ENCODE peak calls at places on chromosomes 16 and 17, in eight cellular contexts. Y, W, H, D, X, E, S and K are unnamed samples.

GRCh38 chr16:4411684-4412083 is 4.7 kb downstream of the CORO7 start:
- DNase-seq in H (peak), D (no peak), W (no peak), Y (no peak), X (no peak), S (no peak), E (no peak), K (no peak)

GRCh38 chr17:18191071-18191667 is 7.5 kb downstream of the ALKBH5 start:
- DNase-seq in H (no peak), D (no peak), W (no peak), X (no peak), E (peak), S (peak), Y (no peak), K (no peak)

GRCh38 chr16:9008335-9009260 is 44.9 kb upstream of the USP7 start:
- DNase-seq in X (peak), E (peak), H (peak), Y (peak), W (peak), D (peak), S (peak), K (peak)

GRCh38 chr16:48244080-48244862 is at the start of gene LONP2:
- DNase-seq in S (peak), D (peak), W (peak), Y (peak), E (peak), H (peak), X (peak), K (peak)

GRCh38 chr16:22789281-22789945 is 24.5 kb upstream of the HS3ST2 start:
- DNase-seq in S (peak), E (no peak), W (no peak), Y (peak), X (no peak), H (no peak), D (no peak), K (no peak)

GRCh38 chr17:52159810-52160578 is 1.5 kb upstream of the CA10 start:
- DNase-seq in E (no peak), H (no peak), S (no peak), W (no peak), D (no peak), X (no peak), Y (no peak), K (no peak)

GRCh38 chr16:75333770-75334169 is 82.3 kb upstream of the BCAR1 start:
- DNase-seq in E (no peak), D (no peak), H (no peak), W (no peak), X (no peak), Y (no peak), S (no peak), K (no peak)

GRCh38 chr16:4207683-4208528 is 34.0 kb downstream of the SRL start:
- DNase-seq in E (no peak), W (no peak), X (no peak), D (no peak), H (no peak), Y (no peak), S (no peak), K (no peak)

GRCh38 chr16:6926341-6926740 is 406.3 kb upstream of the RBFOX1 start:
- DNase-seq in E (no peak), H (no peak), S (no peak), D (no peak), W (no peak), Y (no peak), X (no peak), K (no peak)

GRCh38 chr17:66549731-66550207 is 247.4 kb downstream of the PRKCA start:
- DNase-seq in H (no peak), S (peak), E (peak), Y (peak), D (no peak), W (no peak), X (no peak), K (no peak)

GRCh38 chr17:67606896-67607604 is 110.7 kb upstream of the NOL11 start:
- DNase-seq in S (no peak), H (peak), D (no peak), Y (no peak), X (no peak), W (no peak), E (peak), K (no peak)

GRCh38 chr17:67110619-67111018 is 66.3 kb downstream of the CACNG1 start:
- DNase-seq in W (no peak), D (no peak), Y (no peak), S (no peak), E (no peak), H (no peak), X (no peak), K (no peak)

GRCh38 chr16:1075546-1075945 is 3.0 kb downstream of the SSTR5 start:
- DNase-seq in S (no peak), W (no peak), X (no peak), Y (no peak), D (no peak), E (no peak), H (no peak), K (no peak)

GRCh38 chr17:79802736-79803420 is 6.0 kb upstream of the CBX8 start:
- DNase-seq in E (no peak), D (no peak), S (peak), W (no peak), X (no peak), Y (peak), H (no peak), K (no peak)

GRCh38 chr17:44159519-44160210 is 10.8 kb upstream of the ASB16 start:
- DNase-seq in H (no peak), X (no peak), E (peak), W (peak), D (no peak), S (peak), Y (peak), K (no peak)

GRCh38 chr16:11201498-11202259 is 54.3 kb downstream of the SOCS1 start:
- DNase-seq in H (no peak), D (peak), Y (peak), E (peak), W (no peak), S (peak), X (no peak), K (no peak)

GRCh38 chr17:75720656-75721462 is at the start of gene ITGB4:
- DNase-seq in W (peak), S (peak), D (no peak), E (no peak), Y (peak), X (peak), H (no peak), K (no peak)

GRCh38 chr16:28207425-28207824 is 4.3 kb downstream of the XPO6 start:
- DNase-seq in S (peak), E (no peak), X (no peak), Y (no peak), D (no peak), W (no peak), H (no peak), K (no peak)

GRCh38 chr16:68432701-68433100 is 15.6 kb downstream of the SMPD3 start:
- DNase-seq in S (no peak), Y (no peak), H (no peak), E (no peak), D (no peak), W (no peak), X (no peak), K (no peak)

GRCh38 chr17:4004517-4005295 is 40.5 kb upstream of the ATP2A3 start:
- DNase-seq in X (peak), E (peak), W (peak), H (peak), S (peak), D (no peak), Y (peak), K (peak)

GRCh38 chr17:41492771-41493170 is 3.1 kb upstream of the KRT36 start:
- DNase-seq in X (no peak), E (peak), W (no peak), Y (peak), D (no peak), H (peak), S (peak), K (peak)

GRCh38 chr16:71408536-71408935 is 33.3 kb downstream of the TLE7 start:
- DNase-seq in S (no peak), Y (no peak), H (no peak), E (no peak), X (no peak), D (no peak), W (no peak), K (no peak)

GRCh38 chr17:14396542-14396941 is 95.7 kb downstream of the HS3ST3B1 start:
- DNase-seq in H (no peak), Y (peak), E (peak), D (peak), W (no peak), X (no peak), S (peak), K (no peak)

GRCh38 chr16:65790768-65791167 is 575.7 kb upstream of the CDH5 start:
- DNase-seq in D (no peak), E (no peak), Y (no peak), H (no peak), W (no peak), S (no peak), X (no peak), K (no peak)

GRCh38 chr17:21303441-21304065 is 19.0 kb downstream of the MAP2K3 start:
- DNase-seq in W (no peak), H (no peak), S (no peak), Y (no peak), X (no peak), D (no peak), E (no peak), K (no peak)

GRCh38 chr17:82219753-82220709 is 7.4 kb upstream of the CCDC57 start:
- DNase-seq in D (no peak), E (no peak), H (no peak), W (no peak), S (no peak), X (no peak), Y (no peak), K (no peak)

GRCh38 chr16:13426279-13426678 is 493.7 kb upstream of the ERCC4 start:
- DNase-seq in S (no peak), Y (no peak), W (no peak), X (no peak), D (no peak), E (no peak), H (no peak), K (no peak)